ENCODE peak calls at places on chromosome 1, in seven cellular contexts. A is esophagus squamous epithelium; G is stromal cell of bone marrow; P is skeletal muscle cell; H is activated CD4-positive, alpha-beta T cell treated with anti-CD3 and anti-CD28 coated beads, Interleukin-2, amount 10 ng/mL, durations not matched to agents 7 days and 5 days; U is T-helper 22 cell; L is neural crest cell. Y is an unnamed sample.

GRCh38 chr1:41382531-41383090 is 21.4 kb downstream of the FOXO6 start:
- DNase-seq in P (no peak), L (no peak), U (no peak), H (no peak), A (no peak), G (no peak), Y (no peak)

GRCh38 chr1:35192056-35192852 is 691 bp downstream of the SFPQ start:
- DNase-seq in P (no peak), H (peak; percentile 88), L (peak; percentile 80), U (peak; percentile 80), G (peak; percentile 64), A (peak; percentile 31), Y (peak; percentile 46)

GRCh38 chr1:234777850-234778214 is 167.9 kb upstream of the IRF2BP2 start:
- DNase-seq in P (no peak), H (no peak), U (no peak), G (no peak), L (no peak), A (no peak), Y (no peak)

GRCh38 chr1:17014671-17015567 is 3.2 kb upstream of the ATP13A2 start:
- DNase-seq in G (no peak), P (no peak), A (no peak), U (no peak), L (no peak), H (no peak), Y (no peak)

GRCh38 chr1:65467536-65467935 is 47.1 kb downstream of the LEPR start:
- DNase-seq in H (no peak), G (no peak), L (peak; percentile 36), U (no peak), A (no peak), P (no peak), Y (no peak)

GRCh38 chr1:21290546-21290944 is 282 bp upstream of the ECE1 start:
- DNase-seq in L (no peak), U (no peak), H (peak; percentile 34), G (no peak), A (no peak), P (no peak), Y (no peak)

GRCh38 chr1:160158031-160158430 is 6.6 kb downstream of the ATP1A4 start:
- DNase-seq in H (no peak), A (no peak), U (no peak), L (no peak), G (no peak), P (no peak), Y (no peak)

GRCh38 chr1:3319874-3320245 is 134.6 kb upstream of the ARHGEF16 start:
- DNase-seq in H (peak; percentile 43), U (no peak), L (peak; percentile 52), P (no peak), G (peak; percentile 21), A (no peak), Y (no peak)

GRCh38 chr1:150420560-150421265 is 56.8 kb downstream of the RPRD2 start:
- DNase-seq in A (no peak), G (no peak), P (no peak), L (no peak), H (no peak), U (no peak), Y (no peak)

GRCh38 chr1:203590559-203590958 is 36.1 kb upstream of the ATP2B4 start:
- DNase-seq in U (no peak), G (no peak), L (no peak), A (no peak), H (no peak), P (no peak), Y (no peak)

GRCh38 chr1:203325004-203325417 is 19.7 kb downstream of the BTG2 start:
- DNase-seq in A (no peak), P (no peak), G (no peak), L (peak; percentile 35), U (peak; percentile 54), H (peak; percentile 71), Y (no peak)

GRCh38 chr1:29655945-29656866 is 419.9 kb downstream of the PTPRU start:
- DNase-seq in H (no peak), L (peak; percentile 31), P (no peak), U (no peak), A (no peak), G (no peak), Y (no peak)

GRCh38 chr1:67685558-67686271 is 714 bp downstream of the GADD45A start:
- DNase-seq in L (peak; percentile 32), A (peak; percentile 20), G (no peak), P (no peak), U (peak; percentile 45), H (peak; percentile 60), Y (no peak)

GRCh38 chr1:55970711-55971110 is 608.7 kb downstream of the PLPP3 start:
- DNase-seq in P (no peak), G (peak; percentile 78), L (no peak), U (no peak), H (no peak), A (no peak), Y (no peak)

GRCh38 chr1:221841983-221842335 is 100.1 kb upstream of the DUSP10 start:
- DNase-seq in A (no peak), U (no peak), L (no peak), H (no peak), G (no peak), P (no peak), Y (no peak)

GRCh38 chr1:72037745-72038343 is 244.5 kb downstream of the NEGR1 start:
- DNase-seq in A (no peak), L (peak; percentile 36), P (peak; percentile 0), U (no peak), G (peak; percentile 19), H (peak; percentile 18), Y (no peak)

GRCh38 chr1:39149509-39149908 is 55.0 kb upstream of the MACF1 start:
- DNase-seq in P (no peak), U (no peak), L (no peak), G (no peak), A (no peak), H (no peak), Y (no peak)

GRCh38 chr1:97849350-97850339 is 71.2 kb downstream of the DPYD start:
- DNase-seq in L (no peak), P (peak; percentile 66), G (peak; percentile 72), U (no peak), H (no peak), A (no peak), Y (no peak)

Y was measured in thoracic aorta.